ENCODE peak calls at places on chromosomes 2 and 18, in five cellular contexts. One of them, this sample, is unnamed.

GRCh38 chr18:79954791-79955190 is 3.3 kb upstream of the SLC66A2 start:
- DNase-seq in sigmoid colon: peak
- DNase-seq in SK-N-SH: no peak
- DNase-seq in endodermal cell: peak
- DNase-seq in tibial nerve: no peak
- DNase-seq in this sample: no peak

GRCh38 chr18:53567935-53568574 is 656.4 kb downstream of the MBD2 start:
- DNase-seq in sigmoid colon: no peak
- DNase-seq in SK-N-SH: peak
- DNase-seq in endodermal cell: peak
- DNase-seq in tibial nerve: no peak
- DNase-seq in this sample: peak

GRCh38 chr2:39648574-39648973 is 17.1 kb upstream of the TMEM178A start:
- DNase-seq in sigmoid colon: no peak
- DNase-seq in SK-N-SH: no peak
- DNase-seq in endodermal cell: no peak
- DNase-seq in tibial nerve: no peak
- DNase-seq in this sample: no peak

GRCh38 chr2:128286011-128286721 is 32.5 kb downstream of the HS6ST1 start:
- DNase-seq in sigmoid colon: no peak
- DNase-seq in SK-N-SH: no peak
- DNase-seq in endodermal cell: no peak
- DNase-seq in tibial nerve: no peak
- DNase-seq in this sample: no peak

GRCh38 chr2:60519259-60519863 is 34.1 kb downstream of the BCL11A start:
- DNase-seq in sigmoid colon: no peak
- DNase-seq in SK-N-SH: no peak
- DNase-seq in endodermal cell: peak
- DNase-seq in tibial nerve: no peak
- DNase-seq in this sample: peak

GRCh38 chr2:79876430-79876829 is 363.6 kb downstream of the CTNNA2 start:
- DNase-seq in sigmoid colon: no peak
- DNase-seq in SK-N-SH: peak
- DNase-seq in endodermal cell: peak
- DNase-seq in tibial nerve: no peak
- DNase-seq in this sample: no peak

GRCh38 chr2:227748079-227748478 is 2.4 kb downstream of the SCYGR8 start:
- DNase-seq in sigmoid colon: no peak
- DNase-seq in SK-N-SH: no peak
- DNase-seq in endodermal cell: peak
- DNase-seq in tibial nerve: no peak
- DNase-seq in this sample: no peak

GRCh38 chr2:54535599-54536195 is 79.6 kb downstream of the SPTBN1 start:
- DNase-seq in sigmoid colon: peak
- DNase-seq in SK-N-SH: no peak
- DNase-seq in endodermal cell: no peak
- DNase-seq in tibial nerve: no peak
- DNase-seq in this sample: no peak

GRCh38 chr2:153575171-153575853 is 96.8 kb upstream of the RPRM start:
- DNase-seq in sigmoid colon: no peak
- DNase-seq in SK-N-SH: no peak
- DNase-seq in endodermal cell: peak
- DNase-seq in tibial nerve: no peak
- DNase-seq in this sample: no peak

GRCh38 chr2:178455947-178456346 is 4.8 kb downstream of the PJVK start:
- DNase-seq in sigmoid colon: no peak
- DNase-seq in SK-N-SH: no peak
- DNase-seq in endodermal cell: no peak
- DNase-seq in tibial nerve: no peak
- DNase-seq in this sample: no peak

GRCh38 chr2:120632796-120633646 is 102.6 kb upstream of the GLI2 start:
- DNase-seq in sigmoid colon: no peak
- DNase-seq in SK-N-SH: peak
- DNase-seq in endodermal cell: peak
- DNase-seq in tibial nerve: no peak
- DNase-seq in this sample: no peak

GRCh38 chr2:28250006-28250405 is 142.7 kb upstream of the FOSL2 start:
- DNase-seq in sigmoid colon: no peak
- DNase-seq in SK-N-SH: no peak
- DNase-seq in endodermal cell: no peak
- DNase-seq in tibial nerve: no peak
- DNase-seq in this sample: peak

GRCh38 chr2:102107741-102108070 is 34.8 kb upstream of the IL1R1 start:
- DNase-seq in sigmoid colon: no peak
- DNase-seq in SK-N-SH: no peak
- DNase-seq in endodermal cell: no peak
- DNase-seq in tibial nerve: no peak
- DNase-seq in this sample: peak

GRCh38 chr2:231167745-231168459 is 30.5 kb upstream of the ARMC9 start:
- DNase-seq in sigmoid colon: no peak
- DNase-seq in SK-N-SH: no peak
- DNase-seq in endodermal cell: no peak
- DNase-seq in tibial nerve: no peak
- DNase-seq in this sample: no peak

GRCh38 chr2:106130251-106130998 is 63.7 kb downstream of the UXS1 start:
- DNase-seq in sigmoid colon: no peak
- DNase-seq in SK-N-SH: peak
- DNase-seq in endodermal cell: peak
- DNase-seq in tibial nerve: no peak
- DNase-seq in this sample: no peak

GRCh38 chr2:3636586-3637310 is 21.3 kb upstream of the ALLC start:
- DNase-seq in sigmoid colon: peak
- DNase-seq in SK-N-SH: no peak
- DNase-seq in endodermal cell: peak
- DNase-seq in tibial nerve: no peak
- DNase-seq in this sample: no peak

GRCh38 chr2:86038291-86039081 is 67.2 kb downstream of the POLR1A start:
- DNase-seq in sigmoid colon: peak
- DNase-seq in SK-N-SH: no peak
- DNase-seq in endodermal cell: no peak
- DNase-seq in tibial nerve: no peak
- DNase-seq in this sample: peak

GRCh38 chr2:230924470-230925341 is at the start of gene GPR55:
- DNase-seq in sigmoid colon: peak
- DNase-seq in SK-N-SH: no peak
- DNase-seq in endodermal cell: peak
- DNase-seq in tibial nerve: no peak
- DNase-seq in this sample: no peak

GRCh38 chr18:63119647-63120046 is 199.9 kb downstream of the BCL2 start:
- DNase-seq in sigmoid colon: no peak
- DNase-seq in SK-N-SH: peak
- DNase-seq in endodermal cell: peak
- DNase-seq in tibial nerve: no peak
- DNase-seq in this sample: peak

GRCh38 chr18:65380986-65381385 is 369.8 kb upstream of the CDH7 start:
- DNase-seq in sigmoid colon: no peak
- DNase-seq in SK-N-SH: no peak
- DNase-seq in endodermal cell: no peak
- DNase-seq in tibial nerve: no peak
- DNase-seq in this sample: no peak

GRCh38 chr2:168703926-168704325 is 98.5 kb upstream of the NOSTRIN start:
- DNase-seq in sigmoid colon: no peak
- DNase-seq in SK-N-SH: no peak
- DNase-seq in endodermal cell: peak
- DNase-seq in tibial nerve: no peak
- DNase-seq in this sample: no peak

GRCh38 chr2:217054791-217055190 is 194.9 kb upstream of the TNP1 start:
- DNase-seq in sigmoid colon: no peak
- DNase-seq in SK-N-SH: no peak
- DNase-seq in endodermal cell: no peak
- DNase-seq in tibial nerve: no peak
- DNase-seq in this sample: no peak

GRCh38 chr2:27123302-27124150 is at the start of gene ABHD1:
- DNase-seq in sigmoid colon: peak
- DNase-seq in SK-N-SH: peak
- DNase-seq in endodermal cell: peak
- DNase-seq in tibial nerve: peak
- DNase-seq in this sample: no peak

GRCh38 chr2:241036397-241036963 is 38.1 kb downstream of the SNED1 start:
- DNase-seq in sigmoid colon: peak
- DNase-seq in SK-N-SH: no peak
- DNase-seq in endodermal cell: peak
- DNase-seq in tibial nerve: no peak
- DNase-seq in this sample: no peak
- H3K4me3 ChIP-seq in sigmoid colon: peak
- H3K4me3 ChIP-seq in SK-N-SH: no peak
- H3K4me3 ChIP-seq in endodermal cell: peak
- H3K4me3 ChIP-seq in tibial nerve: peak
- H3K4me3 ChIP-seq in this sample: no peak

DNA sequence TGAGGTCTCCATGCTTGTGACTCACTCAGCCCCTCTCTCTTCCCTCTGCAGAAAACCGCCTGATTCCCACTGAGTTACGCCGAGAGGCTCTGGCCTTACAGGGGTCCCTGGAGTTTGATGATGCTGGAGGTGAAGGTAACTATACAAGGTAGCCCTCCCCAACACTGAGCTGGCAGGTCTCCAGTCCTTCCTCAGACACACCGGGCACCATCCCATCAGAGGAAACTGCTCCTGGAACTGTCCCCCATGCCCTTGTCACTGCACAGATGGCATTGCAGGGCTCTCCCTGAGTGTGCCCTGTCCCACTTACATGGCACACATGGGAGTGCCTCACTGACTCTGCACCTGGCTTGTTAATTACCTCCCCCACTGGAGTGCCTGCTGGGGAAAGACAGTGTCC is 1.9 kb downstream of the IMP4 start:
- DNase-seq in sigmoid colon: no peak
- DNase-seq in SK-N-SH: no peak
- DNase-seq in endodermal cell: no peak
- DNase-seq in tibial nerve: no peak
- DNase-seq in this sample: no peak
- H3K4me3 ChIP-seq in sigmoid colon: no peak
- H3K4me3 ChIP-seq in SK-N-SH: no peak
- H3K4me3 ChIP-seq in endodermal cell: no peak
- H3K4me3 ChIP-seq in tibial nerve: no peak
- H3K4me3 ChIP-seq in this sample: no peak

GRCh38 chr18:61290616-61291015 is 42.6 kb upstream of the CDH20 start:
- DNase-seq in sigmoid colon: no peak
- DNase-seq in SK-N-SH: no peak
- DNase-seq in endodermal cell: no peak
- DNase-seq in tibial nerve: no peak
- DNase-seq in this sample: no peak

GRCh38 chr18:61295153-61295552 is 38.1 kb upstream of the CDH20 start:
- DNase-seq in sigmoid colon: no peak
- DNase-seq in SK-N-SH: no peak
- DNase-seq in endodermal cell: no peak
- DNase-seq in tibial nerve: no peak
- DNase-seq in this sample: no peak

GRCh38 chr18:61286867-61287266 is 46.4 kb upstream of the CDH20 start:
- DNase-seq in sigmoid colon: no peak
- DNase-seq in SK-N-SH: no peak
- DNase-seq in endodermal cell: no peak
- DNase-seq in tibial nerve: no peak
- DNase-seq in this sample: no peak

DNA sequence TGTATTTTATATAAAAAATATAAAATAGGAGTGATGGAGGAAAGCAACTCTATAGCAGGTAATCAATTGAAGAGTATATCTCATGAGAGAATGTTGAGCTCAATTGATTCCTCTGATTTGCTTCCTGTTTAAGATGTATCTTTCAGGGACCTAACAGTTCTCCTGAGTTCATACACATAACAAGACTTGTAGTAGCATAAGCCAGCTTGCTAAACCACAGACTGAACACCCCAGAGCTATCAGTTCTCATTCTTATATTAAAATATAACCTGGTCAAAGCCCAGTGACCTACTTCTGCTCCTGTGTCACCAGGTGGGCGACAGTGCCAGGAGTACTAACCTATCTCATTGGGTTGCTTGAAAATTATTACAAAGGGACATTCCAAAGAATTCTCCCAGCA is 41.0 kb upstream of the CDH20 start:
- DNase-seq in sigmoid colon: no peak
- DNase-seq in SK-N-SH: no peak
- DNase-seq in endodermal cell: no peak
- DNase-seq in tibial nerve: no peak
- DNase-seq in this sample: no peak
- H3K4me3 ChIP-seq in sigmoid colon: no peak
- H3K4me3 ChIP-seq in SK-N-SH: no peak
- H3K4me3 ChIP-seq in endodermal cell: no peak
- H3K4me3 ChIP-seq in tibial nerve: no peak
- H3K4me3 ChIP-seq in this sample: no peak

DNA sequence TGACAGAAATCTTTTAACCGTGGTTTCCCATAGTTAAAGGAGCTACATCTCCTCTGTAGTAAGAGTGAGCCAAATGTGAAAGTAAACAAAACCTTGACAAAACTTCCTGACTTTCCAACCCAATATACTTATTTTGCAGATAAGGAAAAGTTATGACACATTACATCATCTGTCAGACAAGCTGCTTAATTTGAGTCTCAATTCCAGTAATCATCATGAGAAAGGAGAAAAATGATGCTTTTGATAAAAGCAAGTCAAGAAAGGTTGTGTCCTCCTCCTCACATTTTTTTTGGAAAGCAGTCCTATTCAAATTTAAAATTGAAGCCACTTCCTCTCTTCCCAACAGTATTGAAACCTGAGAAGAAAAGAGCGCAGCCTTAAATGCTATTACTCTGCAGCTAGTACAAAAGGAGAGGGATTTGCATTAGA is 519.7 kb downstream of the LRP1B start:
- DNase-seq in sigmoid colon: no peak
- DNase-seq in SK-N-SH: no peak
- DNase-seq in endodermal cell: no peak
- DNase-seq in tibial nerve: no peak
- DNase-seq in this sample: no peak
- H3K4me3 ChIP-seq in sigmoid colon: no peak
- H3K4me3 ChIP-seq in SK-N-SH: no peak
- H3K4me3 ChIP-seq in endodermal cell: no peak
- H3K4me3 ChIP-seq in tibial nerve: no peak
- H3K4me3 ChIP-seq in this sample: no peak

GRCh38 chr2:149658553-149658952 is 71.0 kb upstream of the MMADHC start:
- DNase-seq in sigmoid colon: no peak
- DNase-seq in SK-N-SH: no peak
- DNase-seq in endodermal cell: no peak
- DNase-seq in tibial nerve: no peak
- DNase-seq in this sample: no peak

GRCh38 chr2:149664896-149665295 is 77.3 kb upstream of the MMADHC start:
- DNase-seq in sigmoid colon: no peak
- DNase-seq in SK-N-SH: no peak
- DNase-seq in endodermal cell: no peak
- DNase-seq in tibial nerve: no peak
- DNase-seq in this sample: no peak

GRCh38 chr2:149662556-149662955 is 75.0 kb upstream of the MMADHC start:
- DNase-seq in sigmoid colon: no peak
- DNase-seq in SK-N-SH: no peak
- DNase-seq in endodermal cell: no peak
- DNase-seq in tibial nerve: no peak
- DNase-seq in this sample: no peak

GRCh38 chr2:149657393-149657792 is 69.8 kb upstream of the MMADHC start:
- DNase-seq in sigmoid colon: no peak
- DNase-seq in SK-N-SH: no peak
- DNase-seq in endodermal cell: no peak
- DNase-seq in tibial nerve: no peak
- DNase-seq in this sample: no peak

DNA sequence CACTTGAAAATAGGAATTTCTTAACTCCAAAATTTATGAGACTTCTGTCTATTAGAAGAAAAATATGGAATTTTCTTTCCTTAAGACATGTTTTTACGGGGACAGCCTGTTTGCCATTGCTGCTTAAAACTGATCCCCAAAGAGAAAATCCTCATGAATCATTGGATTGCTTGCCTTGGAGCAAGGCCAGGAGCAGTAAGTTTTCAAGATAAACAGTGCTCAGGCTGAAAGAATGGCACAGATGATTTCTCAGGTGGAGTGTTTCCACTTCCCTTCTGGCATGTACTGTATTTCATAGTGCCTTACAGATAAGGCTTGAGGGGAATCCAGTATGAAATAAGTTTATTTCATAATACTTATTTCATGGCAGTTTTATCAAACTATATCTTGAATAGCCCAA is 74.3 kb upstream of the MMADHC start:
- DNase-seq in sigmoid colon: no peak
- DNase-seq in SK-N-SH: no peak
- DNase-seq in endodermal cell: no peak
- DNase-seq in tibial nerve: no peak
- DNase-seq in this sample: peak
- H3K4me3 ChIP-seq in sigmoid colon: no peak
- H3K4me3 ChIP-seq in SK-N-SH: no peak
- H3K4me3 ChIP-seq in endodermal cell: no peak
- H3K4me3 ChIP-seq in tibial nerve: no peak
- H3K4me3 ChIP-seq in this sample: no peak

This sample was measured in AG09309.